ENCODE peak calls at places on chromosomes 7 and 10, in eight cellular contexts. L, J, G, Y, S, O, V and F are unnamed samples.

GRCh38 chr7:41224063-41224763 is 478.7 kb downstream of the INHBA start:
- DNase-seq in L (no peak), J (no peak), G (no peak), Y (no peak), S (no peak), O (no peak), V (no peak), F (no peak)

GRCh38 chr7:138455609-138456008 is 4.5 kb upstream of the TRIM24 start:
- DNase-seq in L (no peak), J (no peak), G (no peak), Y (no peak), S (no peak), O (no peak), V (no peak), F (no peak)

GRCh38 chr7:42972703-42973500 is 40.7 kb downstream of the MRPL32 start:
- DNase-seq in L (peak), J (peak), G (peak), Y (no peak), S (peak), O (peak), V (peak), F (no peak)

GRCh38 chr10:71660313-71660712 is 59.3 kb downstream of the C10orf105 start:
- DNase-seq in L (no peak), J (no peak), G (no peak), Y (no peak), S (no peak), O (no peak), V (no peak), F (no peak)

GRCh38 chr10:59698326-59698725 is 11.3 kb downstream of the SLC16A9 start:
- DNase-seq in L (no peak), J (no peak), G (no peak), Y (no peak), S (no peak), O (no peak), V (no peak), F (no peak)

GRCh38 chr10:43420369-43421200 is 11.6 kb upstream of the HNRNPF start:
- DNase-seq in L (no peak), J (peak), G (peak), Y (peak), S (peak), O (peak), V (peak), F (peak)

GRCh38 chr7:91079491-91079890 is 184.7 kb upstream of the FZD1 start:
- DNase-seq in L (no peak), J (no peak), G (no peak), Y (no peak), S (no peak), O (no peak), V (no peak), F (no peak)

GRCh38 chr7:3722396-3722846 is 421.4 kb downstream of the SDK1 start:
- DNase-seq in L (no peak), J (peak), G (peak), Y (peak), S (no peak), O (no peak), V (no peak), F (peak)

GRCh38 chr10:10623958-10624590 is 393.6 kb upstream of the CELF2 start:
- DNase-seq in L (no peak), J (no peak), G (no peak), Y (no peak), S (no peak), O (no peak), V (no peak), F (no peak)

GRCh38 chr10:35412900-35413491 is 76.7 kb downstream of the CCNY start:
- DNase-seq in L (no peak), J (no peak), G (no peak), Y (no peak), S (no peak), O (no peak), V (no peak), F (no peak)

GRCh38 chr10:120632047-120632446 is 175.0 kb downstream of the PLPP4 start:
- DNase-seq in L (no peak), J (no peak), G (no peak), Y (no peak), S (no peak), O (no peak), V (no peak), F (no peak)

GRCh38 chr10:120630266-120630665 is 173.2 kb downstream of the PLPP4 start:
- DNase-seq in L (no peak), J (no peak), G (no peak), Y (no peak), S (no peak), O (no peak), V (no peak), F (no peak)

GRCh38 chr10:120632936-120633335 is 175.9 kb downstream of the PLPP4 start:
- DNase-seq in L (no peak), J (no peak), G (no peak), Y (no peak), S (no peak), O (no peak), V (no peak), F (no peak)

DNA sequence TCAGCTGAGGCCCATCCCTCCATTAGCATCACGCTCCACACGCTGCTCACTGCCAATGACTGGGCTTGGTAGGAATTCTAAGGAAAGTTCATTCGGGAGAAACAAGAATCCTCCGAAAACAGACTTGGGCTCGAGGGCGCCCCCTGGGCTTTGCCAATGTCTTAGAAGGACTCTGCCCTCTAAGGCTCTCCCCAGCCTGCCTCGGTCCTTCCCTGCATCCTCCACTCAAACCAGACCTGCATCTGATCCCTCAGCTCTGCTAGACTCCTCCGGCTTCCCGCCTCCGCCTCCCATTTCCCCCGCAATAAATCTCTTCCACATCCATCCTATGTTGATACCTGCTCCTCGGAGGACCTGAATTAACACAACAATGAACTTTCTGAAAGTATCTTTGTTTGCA is 177.6 kb downstream of the PLPP4 start:
- DNase-seq in L (no peak), J (no peak), G (peak), Y (no peak), S (no peak), O (no peak), V (no peak), F (no peak)
- TF ChIP-seq CTCF in L (no peak), J (no peak), G (no peak), Y (peak), S (peak), O (no peak), V (no peak), F (no peak)

DNA sequence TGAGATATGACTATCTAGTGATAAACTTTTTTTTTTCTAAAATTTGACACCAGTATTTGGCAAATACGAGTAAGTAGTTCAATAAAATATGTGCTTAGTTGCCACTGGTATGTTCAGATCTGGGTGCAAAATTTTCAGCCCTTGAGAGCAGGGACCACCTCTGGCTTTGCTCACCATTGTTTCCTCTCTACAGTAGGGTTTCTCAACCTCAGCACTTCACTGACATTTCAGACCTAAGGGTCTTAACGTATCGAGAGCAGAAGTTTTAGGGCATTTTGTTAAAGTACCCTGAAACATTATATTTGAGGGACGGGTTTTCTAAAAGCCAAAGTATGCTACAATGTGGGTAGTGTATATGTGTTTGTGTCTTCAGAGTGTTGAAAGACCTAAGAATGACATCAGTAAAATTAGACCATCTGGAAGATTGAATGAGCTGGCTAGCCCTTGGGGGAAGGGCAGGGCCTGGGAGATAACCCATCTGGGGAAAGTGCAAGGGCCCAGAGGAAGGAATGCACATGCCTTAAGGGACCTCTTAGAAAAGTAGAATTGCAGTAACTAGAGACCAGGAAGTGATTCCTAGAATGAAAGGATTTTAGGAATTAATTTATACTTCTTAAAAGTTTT is 11.8 kb downstream of the BZW2 start:
- DNase-seq in L (peak), J (no peak), G (peak), Y (no peak), S (peak), O (peak), V (no peak), F (peak)
- TF ChIP-seq CTCF in L (peak), J (no peak), G (peak), Y (no peak), S (peak), O (peak), V (no peak), F (no peak)

DNA sequence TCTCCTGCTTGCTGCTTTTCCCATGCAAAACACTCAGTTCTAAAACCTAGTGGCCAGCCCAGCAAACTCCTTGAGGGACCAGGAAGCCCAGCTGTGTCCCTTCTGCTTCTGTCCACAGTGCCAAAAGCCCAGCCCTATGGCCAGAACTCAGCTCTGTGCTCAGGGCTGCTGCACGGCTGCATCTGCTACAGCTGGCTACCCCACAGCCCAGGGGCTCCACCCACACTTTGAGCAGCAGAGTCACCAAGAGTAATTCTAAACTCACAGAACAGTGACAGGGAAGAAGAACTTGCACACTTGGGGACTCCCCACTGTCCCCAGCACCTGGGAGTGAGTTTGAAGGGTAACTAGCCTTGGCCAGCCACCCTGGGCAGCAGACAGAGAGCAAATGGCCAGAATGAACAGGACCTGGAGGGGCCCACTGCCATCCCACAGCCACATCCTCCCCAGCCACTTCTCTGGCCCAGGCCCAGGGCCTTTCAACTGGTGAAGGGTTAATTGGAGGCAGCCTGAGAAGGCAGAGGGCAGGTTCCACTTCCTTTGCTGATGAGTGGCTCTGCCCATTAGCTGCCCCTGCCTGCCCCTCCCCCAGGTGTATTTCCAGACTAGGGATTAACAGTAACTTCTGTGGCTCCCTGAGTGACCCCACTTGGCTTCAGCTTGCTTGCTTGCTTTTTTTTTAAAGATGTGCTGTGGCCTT is 28.1 kb upstream of the TRIM8 start:
- DNase-seq in L (no peak), J (no peak), G (peak), Y (no peak), S (no peak), O (peak), V (no peak), F (peak)
- TF ChIP-seq CTCF in L (no peak), J (no peak), G (no peak), Y (no peak), S (no peak), O (no peak), V (no peak), F (no peak)

GRCh38 chr10:77605466-77605865 is 32.1 kb downstream of the KCNMA1 start:
- DNase-seq in L (no peak), J (no peak), G (peak), Y (no peak), S (no peak), O (no peak), V (no peak), F (no peak)
- TF ChIP-seq CTCF in L (no peak), J (no peak), G (no peak), Y (no peak), S (peak), O (no peak), V (no peak), F (no peak)